ENCODE peak calls at places on chromosomes 12 and 14, in ten cellular contexts. T is NCI-H2171 treated with DMSO at 0.1 percent for 48 hours; H is GDM1; O is right cardiac atrium; W is NCI-H748 treated with DMSO at 0.1 percent for 48 hours; M is HT-29; B is stimulated activated CD8-positive, alpha-beta memory T cell treated with anti-CD3 and anti-CD28 coated beads, Interleukin-15, amount 100 ng/mL, for 24 hours; D is posterior vena cava; R is EL; N is omental fat pad. L is an unnamed sample.

GRCh38 chr14:45519770-45520169 is 266.8 kb upstream of the MIS18BP1 start:
- DNase-seq in T (no peak), H (no peak), O (no peak), W (no peak), M (no peak), B (no peak), D (no peak), R (no peak), N (no peak), L (no peak)

GRCh38 chr12:101570022-101570421 is 24.7 kb upstream of the MYBPC1 start:
- DNase-seq in T (peak), H (peak), O (no peak), W (peak), M (peak), B (no peak), D (no peak), R (peak), N (no peak), L (no peak)

GRCh38 chr12:67873355-67873754 is 115.9 kb upstream of the IFNG-AS1 start:
- DNase-seq in T (no peak), H (no peak), O (no peak), W (no peak), M (no peak), B (no peak), D (no peak), R (no peak), N (no peak), L (no peak)

GRCh38 chr12:54201001-54201794 is 12.4 kb upstream of the SMUG1 start:
- DNase-seq in T (peak), H (peak), O (peak), W (peak), M (peak), B (peak), D (peak), R (peak), N (no peak), L (peak)

GRCh38 chr12:12979151-12979550 is 20.9 kb downstream of the HEBP1 start:
- DNase-seq in T (no peak), H (no peak), O (no peak), W (no peak), M (no peak), B (no peak), D (no peak), R (peak), N (no peak), L (no peak)

GRCh38 chr12:65656156-65656885 is 168.0 kb upstream of the HMGA2 start:
- DNase-seq in T (no peak), H (no peak), O (no peak), W (no peak), M (no peak), B (no peak), D (no peak), R (no peak), N (no peak), L (no peak)

GRCh38 chr12:123106640-123107359 is 44.1 kb downstream of the PITPNM2 start:
- DNase-seq in T (no peak), H (no peak), O (peak), W (no peak), M (no peak), B (no peak), D (no peak), R (no peak), N (no peak), L (peak)

GRCh38 chr14:63992858-63993257 is 140.1 kb downstream of the SYNE2 start:
- DNase-seq in T (no peak), H (no peak), O (no peak), W (no peak), M (no peak), B (no peak), D (no peak), R (no peak), N (no peak), L (no peak)

GRCh38 chr14:97120204-97121120 is 323.3 kb downstream of the VRK1 start:
- DNase-seq in T (no peak), H (no peak), O (no peak), W (no peak), M (no peak), B (peak), D (no peak), R (no peak), N (no peak), L (no peak)

GRCh38 chr14:77319416-77319815 is 1.3 kb downstream of the POMT2 start:
- DNase-seq in T (no peak), H (no peak), O (no peak), W (no peak), M (no peak), B (no peak), D (no peak), R (no peak), N (no peak), L (no peak)

GRCh38 chr12:32698285-32698684 is 19.2 kb downstream of the DNM1L start:
- DNase-seq in T (peak), H (no peak), O (no peak), W (peak), M (no peak), B (no peak), D (no peak), R (no peak), N (no peak), L (no peak)

GRCh38 chr14:103662029-103662428 is 33.0 kb downstream of the KLC1 start:
- DNase-seq in T (no peak), H (no peak), O (no peak), W (no peak), M (no peak), B (no peak), D (no peak), R (no peak), N (no peak), L (no peak)

GRCh38 chr12:131167334-131167733 is 213.6 kb downstream of the ADGRD1 start:
- DNase-seq in T (no peak), H (no peak), O (no peak), W (no peak), M (no peak), B (no peak), D (no peak), R (no peak), N (no peak), L (no peak)

GRCh38 chr12:125773033-125773432 is 707.8 kb downstream of the AACS start:
- DNase-seq in T (no peak), H (peak), O (no peak), W (peak), M (peak), B (no peak), D (no peak), R (no peak), N (no peak), L (no peak)

GRCh38 chr12:116123511-116124258 is 153.8 kb downstream of the MED13L start:
- DNase-seq in T (peak), H (no peak), O (peak), W (peak), M (no peak), B (no peak), D (no peak), R (peak), N (no peak), L (no peak)